ENCODE peak calls at places on chromosomes 1 and 21, in seven cellular contexts. Y, D, B, I, M, N and Q are unnamed samples.

GRCh38 chr1:22488319-22488718 is 36.7 kb downstream of the ZBTB40 start:
- DNase-seq in Y (no peak), D (no peak), B (no peak), I (no peak), M (no peak), N (no peak), Q (no peak)

GRCh38 chr1:239558992-239559391 is 172.6 kb downstream of the CHRM3 start:
- DNase-seq in Y (no peak), D (no peak), B (no peak), I (no peak), M (no peak), N (no peak), Q (no peak)

GRCh38 chr1:77282187-77282865 is 507 bp downstream of the AK5 start:
- DNase-seq in Y (no peak), D (no peak), B (peak; percentile 18), I (peak; percentile 52), M (no peak), N (peak; percentile 3), Q (peak; percentile 56)

GRCh38 chr1:12434174-12434573 is 183.8 kb downstream of the DHRS3 start:
- DNase-seq in Y (peak; percentile 14), D (no peak), B (no peak), I (peak; percentile 77), M (no peak), N (no peak), Q (no peak)

GRCh38 chr1:213273546-213273945 is 222.5 kb downstream of the RPS6KC1 start:
- DNase-seq in Y (no peak), D (no peak), B (no peak), I (no peak), M (no peak), N (no peak), Q (no peak)

GRCh38 chr1:39089811-39090519 is 63.8 kb downstream of the NDUFS5 start:
- DNase-seq in Y (no peak), D (no peak), B (no peak), I (no peak), M (peak; percentile 92), N (no peak), Q (peak; percentile 4)

GRCh38 chr1:211497489-211498045 is 5.6 kb upstream of the RD3 start:
- DNase-seq in Y (no peak), D (no peak), B (no peak), I (no peak), M (no peak), N (no peak), Q (no peak)

GRCh38 chr1:4122513-4123160 is 222.6 kb upstream of the C1orf174 start:
- DNase-seq in Y (no peak), D (no peak), B (no peak), I (no peak), M (no peak), N (no peak), Q (no peak)

GRCh38 chr21:22813201-22813600 is 1815.0 kb downstream of the NCAM2 start:
- DNase-seq in Y (no peak), D (peak; percentile 32), B (no peak), I (no peak), M (no peak), N (no peak), Q (no peak)

GRCh38 chr1:200035956-200036615 is 8.6 kb downstream of the NR5A2 start:
- DNase-seq in Y (no peak), D (no peak), B (no peak), I (no peak), M (no peak), N (no peak), Q (peak; percentile 30)

GRCh38 chr1:41622402-41622801 is 137.9 kb upstream of the EDN2 start:
- DNase-seq in Y (no peak), D (no peak), B (no peak), I (no peak), M (no peak), N (no peak), Q (no peak)

GRCh38 chr1:88800382-88801051 is 90.8 kb downstream of the GTF2B start:
- DNase-seq in Y (peak; percentile 17), D (peak; percentile 21), B (no peak), I (peak; percentile 9), M (peak; percentile 12), N (peak; percentile 38), Q (no peak)

GRCh38 chr1:1435911-1436633 is 582 bp downstream of the VWA1 start:
- DNase-seq in Y (no peak), D (no peak), B (no peak), I (no peak), M (no peak), N (no peak), Q (peak; percentile 40)

GRCh38 chr1:14441302-14441741 is 157.2 kb upstream of the KAZN start:
- DNase-seq in Y (no peak), D (no peak), B (no peak), I (no peak), M (no peak), N (no peak), Q (no peak)

GRCh38 chr1:14064649-14065442 is 364.9 kb downstream of the PRDM2 start:
- DNase-seq in Y (no peak), D (no peak), B (no peak), I (no peak), M (no peak), N (no peak), Q (no peak)

GRCh38 chr1:113871597-113872113 is at the start of gene PTPN22:
- DNase-seq in Y (peak; percentile 72), D (no peak), B (peak; percentile 70), I (peak; percentile 80), M (no peak), N (peak; percentile 72), Q (peak; percentile 56)

GRCh38 chr1:154222518-154222917 is 1.8 kb downstream of the UBAP2L start:
- DNase-seq in Y (no peak), D (no peak), B (no peak), I (no peak), M (no peak), N (no peak), Q (no peak)

GRCh38 chr1:22710688-22711024 is at the start of gene EPHB2:
- DNase-seq in Y (no peak), D (no peak), B (no peak), I (peak; percentile 48), M (peak; percentile 23), N (no peak), Q (no peak)

GRCh38 chr1:21931171-21932093 is 5.7 kb downstream of the HSPG2 start:
- DNase-seq in Y (no peak), D (peak; percentile 66), B (no peak), I (no peak), M (no peak), N (no peak), Q (no peak)

GRCh38 chr1:38858833-38859560 is 575 bp downstream of the RRAGC start:
- DNase-seq in Y (peak; percentile 29), D (no peak), B (peak; percentile 78), I (peak; percentile 58), M (peak; percentile 23), N (no peak), Q (peak; percentile 63)

GRCh38 chr1:28509705-28510349 is 4.0 kb downstream of the RCC1 start:
- DNase-seq in Y (no peak), D (no peak), B (no peak), I (peak; percentile 40), M (no peak), N (no peak), Q (no peak)

GRCh38 chr1:248924696-248925532 is 18.9 kb downstream of the PGBD2 start:
- DNase-seq in Y (peak; percentile 29), D (peak; percentile 28), B (peak; percentile 53), I (peak; percentile 55), M (peak; percentile 68), N (no peak), Q (peak; percentile 46)

GRCh38 chr21:41477641-41478318 is 30.2 kb downstream of the TMPRSS2 start:
- DNase-seq in Y (no peak), D (peak; percentile 92), B (no peak), I (no peak), M (peak; percentile 2), N (no peak), Q (no peak)

GRCh38 chr1:1237874-1238701 is 6.1 kb downstream of the B3GALT6 start:
- DNase-seq in Y (no peak), D (no peak), B (no peak), I (no peak), M (no peak), N (no peak), Q (no peak)

GRCh38 chr1:155226188-155226909 is 17.9 kb downstream of the MTX1 start:
- DNase-seq in Y (peak; percentile 68), D (peak; percentile 68), B (no peak), I (peak; percentile 74), M (peak; percentile 78), N (peak; percentile 72), Q (peak; percentile 79)

GRCh38 chr1:27391511-27392095 is 819 bp upstream of the GPR3 start:
- DNase-seq in Y (peak; percentile 27), D (no peak), B (no peak), I (peak; percentile 48), M (peak; percentile 86), N (peak; percentile 25), Q (no peak)

GRCh38 chr21:36888466-36888865 is 78.0 kb downstream of the HLCS start:
- DNase-seq in Y (no peak), D (no peak), B (no peak), I (no peak), M (no peak), N (no peak), Q (no peak)

GRCh38 chr1:181936269-181936668 is 125.2 kb downstream of the ZNF648 start:
- DNase-seq in Y (no peak), D (no peak), B (peak; percentile 42), I (peak; percentile 49), M (no peak), N (no peak), Q (no peak)

GRCh38 chr1:17222557-17222956 is 17.6 kb downstream of the PADI1 start:
- DNase-seq in Y (no peak), D (no peak), B (no peak), I (no peak), M (no peak), N (no peak), Q (no peak)

GRCh38 chr1:194723067-194723466 is 1536.7 kb upstream of the B3GALT2 start:
- DNase-seq in Y (no peak), D (no peak), B (no peak), I (no peak), M (no peak), N (no peak), Q (no peak)

GRCh38 chr1:47766832-47767740 is 230.1 kb downstream of the TRABD2B start:
- DNase-seq in Y (no peak), D (no peak), B (no peak), I (no peak), M (no peak), N (no peak), Q (no peak)

GRCh38 chr1:85801520-85801919 is 93.3 kb upstream of the ZNHIT6 start:
- DNase-seq in Y (no peak), D (no peak), B (no peak), I (no peak), M (no peak), N (no peak), Q (no peak)

GRCh38 chr1:63883494-63884235 is 109.8 kb downstream of the ROR1 start:
- DNase-seq in Y (no peak), D (no peak), B (no peak), I (no peak), M (peak; percentile 81), N (no peak), Q (no peak)

GRCh38 chr1:163537809-163538208 is 216.1 kb downstream of the NUF2 start:
- DNase-seq in Y (no peak), D (no peak), B (no peak), I (no peak), M (no peak), N (no peak), Q (no peak)

GRCh38 chr1:8134546-8135235 is 108.6 kb upstream of the ERRFI1 start:
- DNase-seq in Y (no peak), D (no peak), B (no peak), I (no peak), M (no peak), N (no peak), Q (no peak)

GRCh38 chr1:208190784-208191183 is 53.4 kb downstream of the PLXNA2 start:
- DNase-seq in Y (no peak), D (no peak), B (no peak), I (no peak), M (peak; percentile 71), N (no peak), Q (no peak)